ENCODE peak calls at places on chromosomes 13 and 19, in six cellular contexts. Y is NCI-H1436; C is fibroblast of the conjunctiva; N is stimulated activated CD4-positive, alpha-beta T cell treated with anti-CD3 and anti-CD28 coated beads, Interleukin-15, amount 100 ng/mL, for 1 hour; R is mucosa of descending colon; Z is SHP77 treated with DMSO at 0.1 percent for 48 hours. W is an unnamed sample.

GRCh38 chr13:74825949-74826246 is 656.1 kb downstream of the TBC1D4 start:
- DNase-seq in Y (no peak), C (no peak), N (no peak), R (no peak), Z (no peak), W (no peak)

GRCh38 chr13:38819053-38819452 is 132.2 kb downstream of the FREM2 start:
- DNase-seq in Y (peak), C (no peak), N (no peak), R (no peak), Z (no peak), W (no peak)

GRCh38 chr13:39185326-39185725 is 147.1 kb downstream of the NHLRC3 start:
- DNase-seq in Y (no peak), C (no peak), N (no peak), R (no peak), Z (no peak), W (no peak)

GRCh38 chr13:29472317-29472961 is 123.0 kb downstream of the SLC7A1 start:
- DNase-seq in Y (peak), C (peak), N (no peak), R (peak), Z (peak), W (no peak)

GRCh38 chr19:43532571-43532961 is 422 bp upstream of the ZNF575 start:
- DNase-seq in Y (peak), C (no peak), N (no peak), R (peak), Z (peak), W (peak)

GRCh38 chr19:2722541-2723344 is 1.6 kb upstream of the DIRAS1 start:
- DNase-seq in Y (no peak), C (peak), N (no peak), R (no peak), Z (no peak), W (no peak)

GRCh38 chr13:28239374-28239773 is 101.0 kb downstream of the PAN3 start:
- DNase-seq in Y (no peak), C (peak), N (no peak), R (no peak), Z (no peak), W (no peak)

GRCh38 chr13:70203661-70204229 is 95.5 kb upstream of the KLHL1 start:
- DNase-seq in Y (peak), C (no peak), N (no peak), R (no peak), Z (no peak), W (no peak)

GRCh38 chr13:83221813-83222241 is 660.4 kb downstream of the SLITRK1 start:
- DNase-seq in Y (no peak), C (peak), N (no peak), R (no peak), Z (no peak), W (no peak)

GRCh38 chr19:12095111-12095790 is 30.7 kb downstream of the ZNF844 start:
- DNase-seq in Y (no peak), C (peak), N (no peak), R (no peak), Z (no peak), W (no peak)